ENCODE peak calls at places on chromosomes 13 and 19, in five cellular contexts. P, O, M, U and Z are unnamed samples.

GRCh38 chr13:95323930-95324662 is 22.8 kb upstream of the ABCC4 start:
- DNase-seq in O (no peak), M (no peak), P (no peak), U (no peak), Z (no peak)

GRCh38 chr19:43455321-43456113 is 9.9 kb downstream of the LYPD3 start:
- DNase-seq in M (no peak), P (no peak), U (no peak), O (no peak), Z (no peak)

GRCh38 chr19:28065026-28065425 is 1147.9 kb downstream of the UQCRFS1 start:
- DNase-seq in O (no peak), P (no peak), U (no peak), M (no peak), Z (peak; percentile 23)

GRCh38 chr19:35509018-35509652 is 4.3 kb downstream of the DMKN start:
- DNase-seq in P (peak; percentile 61), O (peak; percentile 42), U (peak; percentile 40), M (no peak), Z (no peak)

GRCh38 chr19:46006411-46006810 is 11.1 kb downstream of the CCDC61 start:
- DNase-seq in M (no peak), U (no peak), P (no peak), O (no peak), Z (no peak)

GRCh38 chr19:3365447-3366103 is 808 bp upstream of the NFIC start:
- DNase-seq in U (no peak), O (no peak), P (no peak), M (no peak), Z (no peak)

GRCh38 chr19:48806818-48807589 is 3.8 kb downstream of the BCAT2 start:
- DNase-seq in U (no peak), O (peak; percentile 88), M (no peak), P (peak; percentile 67), Z (no peak)

GRCh38 chr13:62556973-62557372 is 1141.3 kb upstream of the PCDH20 start:
- DNase-seq in U (no peak), P (no peak), M (no peak), O (no peak), Z (no peak)

GRCh38 chr19:4229179-4229931 is at the start of gene EBI3:
- DNase-seq in M (no peak), P (no peak), O (no peak), U (peak; percentile 88), Z (no peak)

GRCh38 chr13:86840250-86841191 is 830.6 kb upstream of the SLITRK5 start:
- DNase-seq in U (no peak), O (no peak), P (no peak), M (no peak), Z (no peak)

GRCh38 chr13:42610623-42611022 is 36.7 kb downstream of the TNFSF11 start:
- DNase-seq in P (no peak), O (no peak), M (no peak), U (no peak), Z (no peak)

GRCh38 chr13:38348890-38349289 is 761 bp upstream of the UFM1 start:
- DNase-seq in P (peak; percentile 6), U (no peak), M (no peak), O (no peak), Z (no peak)

GRCh38 chr19:3710265-3710812 is 2.2 kb downstream of the TJP3 start:
- DNase-seq in O (peak; percentile 90), P (no peak), M (no peak), U (no peak), Z (no peak)

GRCh38 chr13:47826481-47826880 is 174.6 kb downstream of the SUCLA2 start:
- DNase-seq in O (no peak), P (no peak), U (no peak), M (no peak), Z (no peak)

GRCh38 chr13:112693831-112694497 is 4.1 kb downstream of the ATP11A start:
- DNase-seq in P (no peak), M (no peak), U (no peak), O (no peak), Z (no peak)

GRCh38 chr19:38290631-38291147 is 13.4 kb upstream of the C19orf33 start:
- DNase-seq in M (no peak), O (no peak), U (no peak), P (no peak), Z (no peak)

GRCh38 chr13:101649490-101650126 is 197.1 kb downstream of the ITGBL1 start:
- DNase-seq in P (no peak), O (no peak), M (no peak), U (no peak), Z (no peak)

GRCh38 chr13:67139551-67139950 is 90.6 kb downstream of the PCDH9 start:
- DNase-seq in U (no peak), O (no peak), P (peak; percentile 56), M (no peak), Z (no peak)

GRCh38 chr19:16518483-16519229 is 22.5 kb downstream of the C19orf44 start:
- DNase-seq in M (no peak), P (no peak), O (no peak), U (no peak), Z (no peak)
- TF ChIP-seq SUZ12 in M (no peak), P (no peak), O (no peak), U (no peak), Z (no peak)

DNA sequence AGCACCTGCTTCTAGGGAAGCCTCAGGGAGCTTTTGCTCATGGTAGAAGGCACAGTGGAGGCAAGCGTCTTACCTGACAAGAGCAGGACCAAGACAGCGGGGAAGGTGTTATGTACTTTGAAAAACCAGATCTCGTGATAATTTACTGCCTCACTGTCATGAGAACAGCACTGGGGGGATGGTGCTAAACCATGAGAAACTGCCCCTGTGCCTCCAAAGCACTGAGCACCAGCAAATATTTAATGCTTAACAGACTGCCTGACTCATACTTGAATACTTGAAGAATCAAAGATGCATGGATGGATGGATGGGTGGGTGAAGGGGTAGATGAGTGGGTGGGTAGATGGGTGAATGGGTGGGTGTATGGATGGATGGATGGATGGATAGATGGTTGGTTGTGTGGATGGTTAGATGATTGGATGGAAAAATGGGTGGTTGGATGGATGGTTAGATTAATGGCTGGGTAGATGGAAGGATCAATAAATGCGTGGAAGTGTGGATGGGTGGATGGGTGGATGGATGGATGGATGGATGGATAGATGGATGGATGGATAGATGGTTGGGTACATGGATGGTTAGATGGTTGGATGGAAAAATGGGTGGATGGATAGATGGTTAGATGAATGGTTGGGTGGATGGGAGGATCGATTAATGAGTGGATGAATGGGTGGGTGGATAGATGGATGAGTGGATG is 101.1 kb upstream of the IPO5 start:
- DNase-seq in U (no peak), M (no peak), P (no peak), O (no peak), Z (no peak)
- TF ChIP-seq SUZ12 in U (no peak), M (no peak), P (no peak), O (no peak), Z (no peak)

DNA sequence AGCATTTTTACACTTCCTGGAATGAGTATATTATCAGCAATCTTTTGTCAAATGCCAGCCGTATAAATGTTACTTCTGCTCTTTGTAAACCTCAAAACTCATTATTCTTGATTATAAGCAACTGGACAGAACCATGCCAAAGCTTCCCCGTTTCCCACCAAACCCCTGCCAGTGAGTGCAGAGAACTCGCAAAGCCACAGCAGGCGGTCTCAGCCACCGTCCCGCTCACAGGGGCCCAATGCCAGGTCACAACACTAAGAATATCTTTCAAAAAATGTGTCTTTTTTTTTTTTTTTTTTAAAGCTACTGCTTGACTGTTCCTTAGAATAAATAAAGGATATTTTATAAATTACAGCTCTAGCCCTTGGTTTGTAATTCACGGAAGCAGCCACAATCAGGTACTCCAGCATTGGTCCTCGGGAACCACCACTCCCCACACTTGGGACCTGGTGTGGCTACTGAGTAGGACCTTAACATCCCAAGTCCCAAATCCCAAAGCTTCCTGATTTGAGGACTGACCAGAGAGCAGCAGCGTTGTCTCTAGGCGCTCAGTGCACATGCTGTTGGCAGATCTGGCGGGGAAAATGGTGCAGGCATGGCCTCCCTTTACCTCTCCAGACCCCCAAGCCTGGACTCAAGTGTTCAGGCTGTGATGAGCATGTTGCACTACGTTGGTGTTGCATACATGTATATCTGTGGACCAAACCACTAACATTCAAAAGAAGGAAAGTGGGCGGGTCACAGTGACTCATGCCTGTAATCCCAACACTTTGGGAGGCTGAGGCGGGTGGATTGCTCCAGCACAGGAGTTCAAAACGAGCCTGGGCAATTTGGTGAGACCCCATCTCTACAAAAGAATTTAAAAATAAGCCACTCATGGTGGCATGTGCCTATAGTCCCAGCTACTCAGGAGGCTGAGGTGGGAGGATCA is 19.0 kb downstream of the KCTD15 start:
- DNase-seq in P (no peak), M (no peak), O (no peak), U (no peak), Z (no peak)
- TF ChIP-seq SUZ12 in P (no peak), M (no peak), O (no peak), U (no peak), Z (no peak)

GRCh38 chr13:28219408-28220099 is 81.2 kb downstream of the PAN3 start:
- DNase-seq in M (no peak), P (no peak), O (no peak), U (no peak), Z (no peak)

GRCh38 chr13:28218679-28219078 is 80.3 kb downstream of the PAN3 start:
- DNase-seq in O (no peak), U (no peak), P (no peak), M (no peak), Z (no peak)

DNA sequence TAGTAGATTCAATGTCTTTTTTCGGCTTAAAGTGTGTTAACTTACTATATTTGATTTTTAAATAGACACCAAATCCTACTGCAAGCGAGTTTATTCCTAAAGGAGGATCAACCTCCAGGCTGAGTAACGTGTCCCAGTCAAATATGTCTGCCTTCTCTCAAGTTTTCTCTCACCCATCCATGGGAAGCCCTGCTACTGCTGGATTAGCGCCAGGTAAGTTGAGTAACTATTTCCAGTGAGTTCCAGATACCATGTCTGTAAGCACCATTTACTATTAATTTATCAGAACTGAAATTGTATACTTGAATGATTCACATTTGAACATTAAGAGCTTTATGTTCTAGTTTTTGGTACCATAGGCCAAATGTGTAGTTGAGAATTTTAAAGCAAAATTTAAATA is 81.8 kb downstream of the PAN3 start:
- DNase-seq in P (no peak), U (no peak), O (no peak), M (no peak), Z (no peak)
- TF ChIP-seq SUZ12 in P (no peak), U (no peak), O (no peak), M (no peak), Z (no peak)

GRCh38 chr13:114065141-114065925 is 67.1 kb downstream of the RASA3 start:
- DNase-seq in O (peak; percentile 16), P (peak; percentile 63), U (no peak), M (peak; percentile 43), Z (peak; percentile 77)
- TF ChIP-seq SUZ12 in O (no peak), P (no peak), U (no peak), M (no peak), Z (no peak)

DNA sequence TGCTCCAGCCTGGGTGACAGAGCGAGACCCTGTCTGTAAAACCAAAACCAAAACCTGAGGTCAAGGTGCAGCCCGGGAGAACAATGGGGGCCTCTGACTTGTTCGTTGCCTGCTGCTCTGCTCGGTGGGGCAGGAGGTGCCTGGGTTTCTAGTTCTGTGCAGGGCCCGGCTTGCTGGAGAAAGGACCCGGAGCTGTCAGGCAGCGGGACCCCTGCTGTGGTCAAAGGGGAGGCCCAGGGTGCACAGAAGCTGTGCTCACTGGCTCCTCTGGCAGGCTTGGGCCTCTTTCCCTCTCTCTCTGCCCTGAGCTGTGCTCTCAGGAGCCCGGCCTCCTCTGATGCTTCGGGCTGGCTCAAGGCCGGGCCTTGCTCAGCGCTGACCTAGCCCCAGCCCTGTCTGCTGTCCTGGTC is 3.5 kb downstream of the LRP3 start:
- DNase-seq in U (no peak), M (no peak), O (peak; percentile 64), P (no peak), Z (no peak)
- TF ChIP-seq SUZ12 in U (no peak), M (no peak), O (no peak), P (no peak), Z (no peak)

GRCh38 chr13:113933901-113934300 is 40.0 kb downstream of the C13orf46 start:
- DNase-seq in M (no peak), P (no peak), O (no peak), U (no peak), Z (no peak)
- TF ChIP-seq SUZ12 in M (no peak), P (no peak), O (no peak), U (no peak), Z (no peak)